ENCODE peak calls at places on chromosomes 16 and 17, in seven cellular contexts. One of them, this sample, is unnamed.
A peak's percentile ranks its signal among the peaks of the same experiment; 100 is the strongest.

GRCh38 chr17:82860606-82861392 is 21.0 kb upstream of the ZNF750 start:
- DNase-seq in left ventricle myocardium inferior: no peak
- DNase-seq in GM23338: no peak
- DNase-seq in NCI-H1417: no peak
- DNase-seq in RCC 7860: no peak
- DNase-seq in LHCN-M2: no peak
- DNase-seq in stimulated activated CD8-positive, alpha-beta memory T cell treated with anti-CD3 and anti-CD28 coated beads, Interleukin-4, amount 100 ng/mL, for 1 hour: no peak
- DNase-seq in this sample: no peak

GRCh38 chr16:49466529-49466831 is 92.9 kb downstream of the C16orf78 start:
- DNase-seq in left ventricle myocardium inferior: no peak
- DNase-seq in GM23338: no peak
- DNase-seq in NCI-H1417: no peak
- DNase-seq in RCC 7860: no peak
- DNase-seq in LHCN-M2: no peak
- DNase-seq in stimulated activated CD8-positive, alpha-beta memory T cell treated with anti-CD3 and anti-CD28 coated beads, Interleukin-4, amount 100 ng/mL, for 1 hour: no peak
- DNase-seq in this sample: no peak

GRCh38 chr17:43757171-43757660 is 1.4 kb downstream of the SOST start:
- DNase-seq in left ventricle myocardium inferior: no peak
- DNase-seq in GM23338: no peak
- DNase-seq in NCI-H1417: no peak
- DNase-seq in RCC 7860: no peak
- DNase-seq in LHCN-M2: no peak
- DNase-seq in stimulated activated CD8-positive, alpha-beta memory T cell treated with anti-CD3 and anti-CD28 coated beads, Interleukin-4, amount 100 ng/mL, for 1 hour: no peak
- DNase-seq in this sample: no peak

GRCh38 chr17:81741594-81742452 is 29.7 kb downstream of the SLC25A10 start:
- DNase-seq in left ventricle myocardium inferior: no peak
- DNase-seq in GM23338: no peak
- DNase-seq in NCI-H1417: no peak
- DNase-seq in RCC 7860: no peak
- DNase-seq in LHCN-M2: no peak
- DNase-seq in stimulated activated CD8-positive, alpha-beta memory T cell treated with anti-CD3 and anti-CD28 coated beads, Interleukin-4, amount 100 ng/mL, for 1 hour: no peak
- DNase-seq in this sample: no peak

GRCh38 chr17:9402590-9403199 is 172.9 kb downstream of the STX8 start:
- DNase-seq in left ventricle myocardium inferior: no peak
- DNase-seq in GM23338: peak; percentile 83
- DNase-seq in NCI-H1417: no peak
- DNase-seq in RCC 7860: no peak
- DNase-seq in LHCN-M2: peak; percentile 19
- DNase-seq in stimulated activated CD8-positive, alpha-beta memory T cell treated with anti-CD3 and anti-CD28 coated beads, Interleukin-4, amount 100 ng/mL, for 1 hour: no peak
- DNase-seq in this sample: no peak

GRCh38 chr17:64355536-64356303 is 34.9 kb downstream of the PECAM1 start:
- DNase-seq in left ventricle myocardium inferior: no peak
- DNase-seq in GM23338: no peak
- DNase-seq in NCI-H1417: no peak
- DNase-seq in RCC 7860: no peak
- DNase-seq in LHCN-M2: peak; percentile 88
- DNase-seq in stimulated activated CD8-positive, alpha-beta memory T cell treated with anti-CD3 and anti-CD28 coated beads, Interleukin-4, amount 100 ng/mL, for 1 hour: no peak
- DNase-seq in this sample: no peak

GRCh38 chr17:22286337-22287041 is 594.2 kb downstream of the KCNJ18 start:
- DNase-seq in left ventricle myocardium inferior: no peak
- DNase-seq in GM23338: no peak
- DNase-seq in NCI-H1417: no peak
- DNase-seq in RCC 7860: no peak
- DNase-seq in LHCN-M2: no peak
- DNase-seq in stimulated activated CD8-positive, alpha-beta memory T cell treated with anti-CD3 and anti-CD28 coated beads, Interleukin-4, amount 100 ng/mL, for 1 hour: no peak
- DNase-seq in this sample: no peak

GRCh38 chr16:83771306-83771942 is 36.4 kb upstream of the HSBP1 start:
- DNase-seq in left ventricle myocardium inferior: peak; percentile 78
- DNase-seq in GM23338: no peak
- DNase-seq in NCI-H1417: peak; percentile 12
- DNase-seq in RCC 7860: no peak
- DNase-seq in LHCN-M2: no peak
- DNase-seq in stimulated activated CD8-positive, alpha-beta memory T cell treated with anti-CD3 and anti-CD28 coated beads, Interleukin-4, amount 100 ng/mL, for 1 hour: no peak
- DNase-seq in this sample: no peak

GRCh38 chr17:20156196-20157077 is 147.3 kb downstream of the SPECC1 start:
- DNase-seq in left ventricle myocardium inferior: no peak
- DNase-seq in GM23338: peak; percentile 84
- DNase-seq in NCI-H1417: peak; percentile 30
- DNase-seq in RCC 7860: peak; percentile 36
- DNase-seq in LHCN-M2: peak; percentile 19
- DNase-seq in stimulated activated CD8-positive, alpha-beta memory T cell treated with anti-CD3 and anti-CD28 coated beads, Interleukin-4, amount 100 ng/mL, for 1 hour: no peak
- DNase-seq in this sample: no peak

GRCh38 chr17:75371339-75371738 is 34.1 kb downstream of the GRB2 start:
- DNase-seq in left ventricle myocardium inferior: no peak
- DNase-seq in GM23338: no peak
- DNase-seq in NCI-H1417: no peak
- DNase-seq in RCC 7860: no peak
- DNase-seq in LHCN-M2: no peak
- DNase-seq in stimulated activated CD8-positive, alpha-beta memory T cell treated with anti-CD3 and anti-CD28 coated beads, Interleukin-4, amount 100 ng/mL, for 1 hour: no peak
- DNase-seq in this sample: no peak

GRCh38 chr16:87464691-87465300 is 28.0 kb downstream of the ZCCHC14 start:
- DNase-seq in left ventricle myocardium inferior: peak; percentile 61
- DNase-seq in GM23338: no peak
- DNase-seq in NCI-H1417: no peak
- DNase-seq in RCC 7860: peak; percentile 86
- DNase-seq in LHCN-M2: peak; percentile 94
- DNase-seq in stimulated activated CD8-positive, alpha-beta memory T cell treated with anti-CD3 and anti-CD28 coated beads, Interleukin-4, amount 100 ng/mL, for 1 hour: no peak
- DNase-seq in this sample: no peak

GRCh38 chr16:5668553-5668952 is 571.0 kb upstream of the EEF2KMT start:
- DNase-seq in left ventricle myocardium inferior: no peak
- DNase-seq in GM23338: no peak
- DNase-seq in NCI-H1417: no peak
- DNase-seq in RCC 7860: no peak
- DNase-seq in LHCN-M2: no peak
- DNase-seq in stimulated activated CD8-positive, alpha-beta memory T cell treated with anti-CD3 and anti-CD28 coated beads, Interleukin-4, amount 100 ng/mL, for 1 hour: no peak
- DNase-seq in this sample: no peak

GRCh38 chr17:18951941-18952842 is at the start of gene SLC5A10:
- DNase-seq in left ventricle myocardium inferior: no peak
- DNase-seq in GM23338: peak; percentile 64
- DNase-seq in NCI-H1417: no peak
- DNase-seq in RCC 7860: peak; percentile 26
- DNase-seq in LHCN-M2: peak; percentile 15
- DNase-seq in stimulated activated CD8-positive, alpha-beta memory T cell treated with anti-CD3 and anti-CD28 coated beads, Interleukin-4, amount 100 ng/mL, for 1 hour: no peak
- DNase-seq in this sample: no peak

GRCh38 chr17:21425736-21426135 is 49.6 kb downstream of the KCNJ12 start:
- DNase-seq in left ventricle myocardium inferior: no peak
- DNase-seq in GM23338: no peak
- DNase-seq in NCI-H1417: no peak
- DNase-seq in RCC 7860: no peak
- DNase-seq in LHCN-M2: peak; percentile 46
- DNase-seq in stimulated activated CD8-positive, alpha-beta memory T cell treated with anti-CD3 and anti-CD28 coated beads, Interleukin-4, amount 100 ng/mL, for 1 hour: no peak
- DNase-seq in this sample: no peak

GRCh38 chr17:69773081-69773480 is 301.9 kb upstream of the KCNJ16 start:
- DNase-seq in left ventricle myocardium inferior: no peak
- DNase-seq in GM23338: no peak
- DNase-seq in NCI-H1417: peak; percentile 43
- DNase-seq in RCC 7860: no peak
- DNase-seq in LHCN-M2: no peak
- DNase-seq in stimulated activated CD8-positive, alpha-beta memory T cell treated with anti-CD3 and anti-CD28 coated beads, Interleukin-4, amount 100 ng/mL, for 1 hour: no peak
- DNase-seq in this sample: no peak

GRCh38 chr17:27244481-27245223 is 49.3 kb upstream of the WSB1 start:
- DNase-seq in left ventricle myocardium inferior: peak; percentile 56
- DNase-seq in GM23338: peak; percentile 74
- DNase-seq in NCI-H1417: no peak
- DNase-seq in RCC 7860: no peak
- DNase-seq in LHCN-M2: peak; percentile 93
- DNase-seq in stimulated activated CD8-positive, alpha-beta memory T cell treated with anti-CD3 and anti-CD28 coated beads, Interleukin-4, amount 100 ng/mL, for 1 hour: no peak
- DNase-seq in this sample: no peak

GRCh38 chr17:71777048-71777638 is 343.7 kb upstream of the SOX9 start:
- DNase-seq in left ventricle myocardium inferior: no peak
- DNase-seq in GM23338: no peak
- DNase-seq in NCI-H1417: no peak
- DNase-seq in RCC 7860: no peak
- DNase-seq in LHCN-M2: no peak
- DNase-seq in stimulated activated CD8-positive, alpha-beta memory T cell treated with anti-CD3 and anti-CD28 coated beads, Interleukin-4, amount 100 ng/mL, for 1 hour: no peak
- DNase-seq in this sample: no peak

GRCh38 chr17:50919321-50920040 is 53.3 kb upstream of the TOB1 start:
- DNase-seq in left ventricle myocardium inferior: peak; percentile 86
- DNase-seq in GM23338: peak; percentile 81
- DNase-seq in NCI-H1417: peak; percentile 86
- DNase-seq in RCC 7860: peak; percentile 80
- DNase-seq in LHCN-M2: peak; percentile 72
- DNase-seq in stimulated activated CD8-positive, alpha-beta memory T cell treated with anti-CD3 and anti-CD28 coated beads, Interleukin-4, amount 100 ng/mL, for 1 hour: peak; percentile 71
- DNase-seq in this sample: peak; percentile 30

GRCh38 chr16:1043831-1044514 is 28.6 kb upstream of the SSTR5 start:
- DNase-seq in left ventricle myocardium inferior: no peak
- DNase-seq in GM23338: no peak
- DNase-seq in NCI-H1417: no peak
- DNase-seq in RCC 7860: no peak
- DNase-seq in LHCN-M2: no peak
- DNase-seq in stimulated activated CD8-positive, alpha-beta memory T cell treated with anti-CD3 and anti-CD28 coated beads, Interleukin-4, amount 100 ng/mL, for 1 hour: no peak
- DNase-seq in this sample: no peak

GRCh38 chr17:77391668-77392375 is 251.1 kb downstream of the SEC14L1 start:
- DNase-seq in left ventricle myocardium inferior: peak; percentile 57
- DNase-seq in GM23338: peak; percentile 88
- DNase-seq in NCI-H1417: no peak
- DNase-seq in RCC 7860: peak; percentile 72
- DNase-seq in LHCN-M2: peak; percentile 94
- DNase-seq in stimulated activated CD8-positive, alpha-beta memory T cell treated with anti-CD3 and anti-CD28 coated beads, Interleukin-4, amount 100 ng/mL, for 1 hour: no peak
- DNase-seq in this sample: no peak

GRCh38 chr16:79316004-79316458 is 284.5 kb downstream of the MAF start:
- DNase-seq in left ventricle myocardium inferior: no peak
- DNase-seq in GM23338: no peak
- DNase-seq in NCI-H1417: no peak
- DNase-seq in RCC 7860: no peak
- DNase-seq in LHCN-M2: no peak
- DNase-seq in stimulated activated CD8-positive, alpha-beta memory T cell treated with anti-CD3 and anti-CD28 coated beads, Interleukin-4, amount 100 ng/mL, for 1 hour: no peak
- DNase-seq in this sample: no peak

GRCh38 chr16:85139888-85140339 is 27.6 kb upstream of the CIBAR2 start:
- DNase-seq in left ventricle myocardium inferior: no peak
- DNase-seq in GM23338: no peak
- DNase-seq in NCI-H1417: no peak
- DNase-seq in RCC 7860: no peak
- DNase-seq in LHCN-M2: no peak
- DNase-seq in stimulated activated CD8-positive, alpha-beta memory T cell treated with anti-CD3 and anti-CD28 coated beads, Interleukin-4, amount 100 ng/mL, for 1 hour: no peak
- DNase-seq in this sample: no peak

GRCh38 chr16:3610698-3611144 is 685 bp downstream of the SLX4 start:
- DNase-seq in left ventricle myocardium inferior: no peak
- DNase-seq in GM23338: peak; percentile 8
- DNase-seq in NCI-H1417: peak; percentile 38
- DNase-seq in RCC 7860: no peak
- DNase-seq in LHCN-M2: peak; percentile 2
- DNase-seq in stimulated activated CD8-positive, alpha-beta memory T cell treated with anti-CD3 and anti-CD28 coated beads, Interleukin-4, amount 100 ng/mL, for 1 hour: no peak
- DNase-seq in this sample: no peak

GRCh38 chr17:79993390-79994221 is 42.1 kb downstream of the TBC1D16 start:
- DNase-seq in left ventricle myocardium inferior: peak; percentile 81
- DNase-seq in GM23338: peak; percentile 69
- DNase-seq in NCI-H1417: peak; percentile 53
- DNase-seq in RCC 7860: no peak
- DNase-seq in LHCN-M2: peak; percentile 85
- DNase-seq in stimulated activated CD8-positive, alpha-beta memory T cell treated with anti-CD3 and anti-CD28 coated beads, Interleukin-4, amount 100 ng/mL, for 1 hour: no peak
- DNase-seq in this sample: no peak

GRCh38 chr16:56600398-56600999 is 7.9 kb upstream of the MT2A start:
- DNase-seq in left ventricle myocardium inferior: no peak
- DNase-seq in GM23338: peak; percentile 80
- DNase-seq in NCI-H1417: no peak
- DNase-seq in RCC 7860: peak; percentile 19
- DNase-seq in LHCN-M2: peak; percentile 71
- DNase-seq in stimulated activated CD8-positive, alpha-beta memory T cell treated with anti-CD3 and anti-CD28 coated beads, Interleukin-4, amount 100 ng/mL, for 1 hour: no peak
- DNase-seq in this sample: no peak

GRCh38 chr17:11485802-11486421 is 112.4 kb upstream of the DNAH9 start:
- DNase-seq in left ventricle myocardium inferior: no peak
- DNase-seq in GM23338: no peak
- DNase-seq in NCI-H1417: no peak
- DNase-seq in RCC 7860: no peak
- DNase-seq in LHCN-M2: no peak
- DNase-seq in stimulated activated CD8-positive, alpha-beta memory T cell treated with anti-CD3 and anti-CD28 coated beads, Interleukin-4, amount 100 ng/mL, for 1 hour: no peak
- DNase-seq in this sample: no peak

GRCh38 chr17:79089720-79090502 is 15.3 kb downstream of the ENGASE start:
- DNase-seq in left ventricle myocardium inferior: no peak
- DNase-seq in GM23338: no peak
- DNase-seq in NCI-H1417: no peak
- DNase-seq in RCC 7860: no peak
- DNase-seq in LHCN-M2: no peak
- DNase-seq in stimulated activated CD8-positive, alpha-beta memory T cell treated with anti-CD3 and anti-CD28 coated beads, Interleukin-4, amount 100 ng/mL, for 1 hour: no peak
- DNase-seq in this sample: no peak

GRCh38 chr16:14509055-14509454 is 121.0 kb downstream of the PARN start:
- DNase-seq in left ventricle myocardium inferior: no peak
- DNase-seq in GM23338: no peak
- DNase-seq in NCI-H1417: no peak
- DNase-seq in RCC 7860: peak; percentile 65
- DNase-seq in LHCN-M2: peak; percentile 88
- DNase-seq in stimulated activated CD8-positive, alpha-beta memory T cell treated with anti-CD3 and anti-CD28 coated beads, Interleukin-4, amount 100 ng/mL, for 1 hour: no peak
- DNase-seq in this sample: no peak

GRCh38 chr17:183021-183420 is 1.6 kb upstream of the DOC2B start:
- DNase-seq in left ventricle myocardium inferior: no peak
- DNase-seq in GM23338: no peak
- DNase-seq in NCI-H1417: no peak
- DNase-seq in RCC 7860: no peak
- DNase-seq in LHCN-M2: peak; percentile 23
- DNase-seq in stimulated activated CD8-positive, alpha-beta memory T cell treated with anti-CD3 and anti-CD28 coated beads, Interleukin-4, amount 100 ng/mL, for 1 hour: no peak
- DNase-seq in this sample: no peak

GRCh38 chr16:77499373-77500285 is 64.8 kb upstream of the ADAMTS18 start:
- DNase-seq in left ventricle myocardium inferior: peak; percentile 13
- DNase-seq in GM23338: no peak
- DNase-seq in NCI-H1417: no peak
- DNase-seq in RCC 7860: peak; percentile 47
- DNase-seq in LHCN-M2: peak; percentile 36
- DNase-seq in stimulated activated CD8-positive, alpha-beta memory T cell treated with anti-CD3 and anti-CD28 coated beads, Interleukin-4, amount 100 ng/mL, for 1 hour: no peak
- DNase-seq in this sample: no peak

GRCh38 chr16:52363082-52363481 is 183.9 kb downstream of the TOX3 start:
- DNase-seq in left ventricle myocardium inferior: no peak
- DNase-seq in GM23338: no peak
- DNase-seq in NCI-H1417: no peak
- DNase-seq in RCC 7860: no peak
- DNase-seq in LHCN-M2: no peak
- DNase-seq in stimulated activated CD8-positive, alpha-beta memory T cell treated with anti-CD3 and anti-CD28 coated beads, Interleukin-4, amount 100 ng/mL, for 1 hour: no peak
- DNase-seq in this sample: no peak

GRCh38 chr16:66719246-66719645 is 22.7 kb upstream of the CMTM4 start:
- DNase-seq in left ventricle myocardium inferior: no peak
- DNase-seq in GM23338: no peak
- DNase-seq in NCI-H1417: no peak
- DNase-seq in RCC 7860: no peak
- DNase-seq in LHCN-M2: no peak
- DNase-seq in stimulated activated CD8-positive, alpha-beta memory T cell treated with anti-CD3 and anti-CD28 coated beads, Interleukin-4, amount 100 ng/mL, for 1 hour: no peak
- DNase-seq in this sample: no peak

GRCh38 chr16:87203060-87203656 is 114.0 kb downstream of the C16orf95 start:
- DNase-seq in left ventricle myocardium inferior: peak; percentile 51
- DNase-seq in GM23338: peak; percentile 89
- DNase-seq in NCI-H1417: peak; percentile 5
- DNase-seq in RCC 7860: peak; percentile 41
- DNase-seq in LHCN-M2: peak; percentile 93
- DNase-seq in stimulated activated CD8-positive, alpha-beta memory T cell treated with anti-CD3 and anti-CD28 coated beads, Interleukin-4, amount 100 ng/mL, for 1 hour: no peak
- DNase-seq in this sample: no peak

GRCh38 chr16:11250091-11250785 is 5.8 kb downstream of the SOCS1 start:
- DNase-seq in left ventricle myocardium inferior: no peak
- DNase-seq in GM23338: peak; percentile 73
- DNase-seq in NCI-H1417: peak; percentile 51
- DNase-seq in RCC 7860: no peak
- DNase-seq in LHCN-M2: no peak
- DNase-seq in stimulated activated CD8-positive, alpha-beta memory T cell treated with anti-CD3 and anti-CD28 coated beads, Interleukin-4, amount 100 ng/mL, for 1 hour: no peak
- DNase-seq in this sample: no peak

GRCh38 chr16:78428193-78428592 is 328.7 kb downstream of the WWOX start:
- DNase-seq in left ventricle myocardium inferior: no peak
- DNase-seq in GM23338: no peak
- DNase-seq in NCI-H1417: no peak
- DNase-seq in RCC 7860: no peak
- DNase-seq in LHCN-M2: no peak
- DNase-seq in stimulated activated CD8-positive, alpha-beta memory T cell treated with anti-CD3 and anti-CD28 coated beads, Interleukin-4, amount 100 ng/mL, for 1 hour: no peak
- DNase-seq in this sample: no peak

GRCh38 chr16:27427538-27427937 is 25.6 kb downstream of the IL21R start:
- DNase-seq in left ventricle myocardium inferior: no peak
- DNase-seq in GM23338: no peak
- DNase-seq in NCI-H1417: no peak
- DNase-seq in RCC 7860: no peak
- DNase-seq in LHCN-M2: no peak
- DNase-seq in stimulated activated CD8-positive, alpha-beta memory T cell treated with anti-CD3 and anti-CD28 coated beads, Interleukin-4, amount 100 ng/mL, for 1 hour: no peak
- DNase-seq in this sample: no peak

GRCh38 chr17:81513669-81514484 is 1.3 kb upstream of the ACTG1 start:
- DNase-seq in left ventricle myocardium inferior: peak; percentile 75
- DNase-seq in GM23338: peak; percentile 84
- DNase-seq in NCI-H1417: peak; percentile 64
- DNase-seq in RCC 7860: peak; percentile 64
- DNase-seq in LHCN-M2: peak; percentile 75
- DNase-seq in stimulated activated CD8-positive, alpha-beta memory T cell treated with anti-CD3 and anti-CD28 coated beads, Interleukin-4, amount 100 ng/mL, for 1 hour: no peak
- DNase-seq in this sample: no peak